ENCODE peak calls at places on chromosomes 3 and 15, in nine cellular contexts. R is AG04450, W is caudate nucleus, X is A549, H is cardiac muscle cell, Y is RWPE2, Z is ascending aorta, V is hepatocyte, E is transverse colon. B is an unnamed sample.

GRCh38 chr15:90895571-90896117 is 7.5 kb upstream of the MAN2A2 start:
- DNase-seq in R (no peak), W (no peak), X (peak), H (no peak), Y (no peak), Z (no peak), V (no peak), E (no peak), B (peak)

GRCh38 chr3:123750659-123751420 is 133.3 kb downstream of the MYLK start:
- DNase-seq in R (peak), W (no peak), X (peak), H (peak), Y (no peak), Z (no peak), V (peak), E (no peak), B (no peak)

GRCh38 chr3:101532783-101533602 is 20.0 kb upstream of the SENP7 start:
- DNase-seq in R (no peak), W (no peak), X (no peak), H (peak), Y (no peak), Z (no peak), V (no peak), E (no peak), B (no peak)

GRCh38 chr3:136078421-136079364 is 113.2 kb downstream of the PPP2R3A start:
- DNase-seq in R (no peak), W (no peak), X (peak), H (peak), Y (no peak), Z (no peak), V (peak), E (no peak), B (peak)

GRCh38 chr3:71487418-71487817 is 96.1 kb downstream of the FOXP1 start:
- DNase-seq in R (no peak), W (no peak), X (no peak), H (no peak), Y (no peak), Z (no peak), V (no peak), E (no peak), B (no peak)

GRCh38 chr3:102599819-102600576 is 165.2 kb downstream of the ZPLD1 start:
- DNase-seq in R (no peak), W (no peak), X (no peak), H (no peak), Y (no peak), Z (no peak), V (no peak), E (no peak), B (no peak)

GRCh38 chr3:160804762-160805161 is 48.7 kb downstream of the PPM1L start:
- DNase-seq in R (no peak), W (no peak), X (no peak), H (peak), Y (no peak), Z (no peak), V (no peak), E (peak), B (peak)

GRCh38 chr3:112132554-112132953 is 494 bp downstream of the GCSAM start:
- DNase-seq in R (no peak), W (no peak), X (no peak), H (no peak), Y (no peak), Z (no peak), V (no peak), E (no peak), B (no peak)

GRCh38 chr3:5052247-5052646 is 69.8 kb upstream of the ARL8B start:
- DNase-seq in R (no peak), W (no peak), X (no peak), H (no peak), Y (no peak), Z (no peak), V (no peak), E (no peak), B (no peak)

GRCh38 chr3:106825962-106826605 is 551.2 kb upstream of the CCDC54 start:
- DNase-seq in R (peak), W (no peak), X (no peak), H (peak), Y (no peak), Z (no peak), V (peak), E (no peak), B (peak)

GRCh38 chr15:72345280-72345679 is 25.3 kb upstream of the CELF6 start:
- DNase-seq in R (no peak), W (no peak), X (no peak), H (no peak), Y (no peak), Z (no peak), V (no peak), E (no peak), B (no peak)

GRCh38 chr3:60399861-60400845 is 851.1 kb downstream of the FHIT start:
- DNase-seq in R (no peak), W (no peak), X (no peak), H (peak), Y (no peak), Z (no peak), V (no peak), E (no peak), B (no peak)

GRCh38 chr3:139552632-139553335 is 13.2 kb upstream of the RBP1 start:
- DNase-seq in R (no peak), W (no peak), X (no peak), H (no peak), Y (no peak), Z (no peak), V (no peak), E (no peak), B (no peak)

GRCh38 chr3:160108357-160108756 is 116.9 kb upstream of the C3orf80 start:
- DNase-seq in R (no peak), W (no peak), X (no peak), H (no peak), Y (no peak), Z (no peak), V (no peak), E (no peak), B (peak)

GRCh38 chr3:72976182-72976825 is 20.3 kb upstream of the PPP4R2 start:
- DNase-seq in R (no peak), W (no peak), X (no peak), H (peak), Y (no peak), Z (no peak), V (no peak), E (no peak), B (no peak)
- H3K27ac ChIP-seq in R (no peak), W (no peak), X (no peak), H (no peak), Y (no peak), Z (no peak), V (peak), E (no peak), B (no peak)

GRCh38 chr3:48470286-48470685 is 23.7 kb downstream of the ATRIP start:
- DNase-seq in R (no peak), W (no peak), X (no peak), H (no peak), Y (no peak), Z (no peak), V (no peak), E (no peak), B (no peak)
- H3K27ac ChIP-seq in R (no peak), W (no peak), X (no peak), H (no peak), Y (peak), Z (peak), V (peak), E (peak), B (no peak)

DNA sequence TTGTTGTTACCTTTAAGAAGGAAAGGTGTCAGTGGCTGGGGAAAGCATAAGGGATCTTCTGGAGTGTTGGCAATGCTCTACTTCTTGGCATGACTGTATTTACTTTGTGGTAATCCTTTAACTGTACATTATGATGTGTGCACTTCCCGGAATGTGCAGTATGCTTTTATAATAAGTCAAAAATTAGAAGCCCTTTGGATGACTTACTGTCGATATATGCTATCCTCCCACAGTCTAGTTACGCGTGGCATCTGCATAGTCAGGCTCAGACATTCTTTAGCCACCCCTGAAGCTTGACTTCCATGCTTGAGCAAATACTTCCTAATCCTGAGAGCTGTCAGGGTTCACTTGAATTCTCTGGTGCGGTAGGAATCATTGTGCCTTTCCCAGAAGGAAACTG is 20.7 kb upstream of the ATP10A start:
- DNase-seq in R (peak), W (no peak), X (peak), H (peak), Y (peak), Z (no peak), V (no peak), E (no peak), B (no peak)
- H3K27ac ChIP-seq in R (no peak), W (no peak), X (peak), H (no peak), Y (peak), Z (no peak), V (no peak), E (no peak), B (no peak)

GRCh38 chr3:40924559-40925058 is 274.7 kb upstream of the CTNNB1 start:
- DNase-seq in R (no peak), W (no peak), X (no peak), H (no peak), Y (no peak), Z (no peak), V (no peak), E (no peak), B (no peak)
- H3K27ac ChIP-seq in R (no peak), W (no peak), X (no peak), H (no peak), Y (no peak), Z (no peak), V (no peak), E (no peak), B (no peak)

DNA sequence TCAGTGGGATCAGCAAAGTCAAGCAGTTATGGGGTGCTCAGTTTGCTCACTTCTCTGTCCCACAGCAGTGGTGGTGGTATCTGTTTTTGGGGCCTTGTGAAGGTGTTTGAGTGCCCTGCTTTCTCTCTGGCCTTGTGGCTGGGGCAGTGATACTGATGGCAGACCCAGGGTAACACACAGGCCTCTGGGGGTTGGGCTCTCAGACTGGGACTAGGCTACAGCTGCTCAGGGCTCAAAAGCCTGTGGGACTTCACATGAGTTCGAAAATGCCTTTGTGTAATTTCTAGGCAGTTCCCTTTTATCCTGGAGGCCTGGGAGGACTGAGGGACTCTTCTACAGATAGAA is 75.3 kb downstream of the STXBP5L start:
- DNase-seq in R (no peak), W (no peak), X (no peak), H (no peak), Y (no peak), Z (no peak), V (no peak), E (no peak), B (no peak)
- H3K27ac ChIP-seq in R (no peak), W (no peak), X (no peak), H (no peak), Y (no peak), Z (no peak), V (no peak), E (no peak), B (no peak)

DNA sequence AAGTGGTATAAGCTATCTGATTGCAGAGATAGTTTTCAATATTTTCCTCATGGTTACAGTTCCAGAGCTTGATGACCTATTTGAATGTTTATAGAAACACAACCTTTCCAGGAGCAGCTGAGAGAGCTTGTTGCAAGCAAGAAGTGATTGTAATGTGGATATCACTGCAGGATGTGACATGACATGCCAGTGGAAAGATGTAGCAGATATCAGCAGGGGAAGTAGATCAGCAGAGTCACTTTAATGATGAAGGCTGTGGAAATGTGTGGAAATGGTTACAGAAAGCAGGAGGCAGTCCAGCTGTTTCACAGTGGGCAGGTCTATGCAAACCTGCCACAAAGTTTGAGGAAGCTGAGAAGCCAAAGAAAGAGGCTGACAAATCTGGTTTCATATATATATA is 21.0 kb downstream of the TMEM158 start:
- DNase-seq in R (no peak), W (no peak), X (no peak), H (peak), Y (no peak), Z (no peak), V (no peak), E (no peak), B (no peak)
- H3K27ac ChIP-seq in R (peak), W (no peak), X (no peak), H (no peak), Y (peak), Z (no peak), V (no peak), E (no peak), B (no peak)

DNA sequence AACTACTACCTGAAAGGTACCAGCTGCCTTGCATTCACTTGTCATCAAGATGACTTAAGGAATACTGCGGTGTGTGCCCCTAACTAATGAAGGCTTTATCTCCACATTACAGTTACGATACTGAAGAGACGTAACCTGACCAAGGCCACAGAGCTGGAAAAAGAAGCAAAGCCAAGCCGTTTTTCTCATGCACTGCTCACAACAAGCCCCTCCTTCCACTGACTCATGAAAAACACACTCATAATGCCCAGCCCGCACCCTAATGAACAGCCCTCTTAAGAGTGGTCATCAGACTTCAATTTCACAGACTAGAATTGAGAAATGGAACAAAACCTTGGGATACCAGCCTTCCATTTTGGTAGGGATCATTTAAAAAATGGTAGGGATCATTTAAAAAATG is 11.6 kb downstream of the PSMD6 start:
- DNase-seq in R (no peak), W (no peak), X (no peak), H (peak), Y (no peak), Z (no peak), V (peak), E (no peak), B (no peak)
- H3K27ac ChIP-seq in R (no peak), W (no peak), X (no peak), H (peak), Y (peak), Z (peak), V (no peak), E (no peak), B (no peak)

DNA sequence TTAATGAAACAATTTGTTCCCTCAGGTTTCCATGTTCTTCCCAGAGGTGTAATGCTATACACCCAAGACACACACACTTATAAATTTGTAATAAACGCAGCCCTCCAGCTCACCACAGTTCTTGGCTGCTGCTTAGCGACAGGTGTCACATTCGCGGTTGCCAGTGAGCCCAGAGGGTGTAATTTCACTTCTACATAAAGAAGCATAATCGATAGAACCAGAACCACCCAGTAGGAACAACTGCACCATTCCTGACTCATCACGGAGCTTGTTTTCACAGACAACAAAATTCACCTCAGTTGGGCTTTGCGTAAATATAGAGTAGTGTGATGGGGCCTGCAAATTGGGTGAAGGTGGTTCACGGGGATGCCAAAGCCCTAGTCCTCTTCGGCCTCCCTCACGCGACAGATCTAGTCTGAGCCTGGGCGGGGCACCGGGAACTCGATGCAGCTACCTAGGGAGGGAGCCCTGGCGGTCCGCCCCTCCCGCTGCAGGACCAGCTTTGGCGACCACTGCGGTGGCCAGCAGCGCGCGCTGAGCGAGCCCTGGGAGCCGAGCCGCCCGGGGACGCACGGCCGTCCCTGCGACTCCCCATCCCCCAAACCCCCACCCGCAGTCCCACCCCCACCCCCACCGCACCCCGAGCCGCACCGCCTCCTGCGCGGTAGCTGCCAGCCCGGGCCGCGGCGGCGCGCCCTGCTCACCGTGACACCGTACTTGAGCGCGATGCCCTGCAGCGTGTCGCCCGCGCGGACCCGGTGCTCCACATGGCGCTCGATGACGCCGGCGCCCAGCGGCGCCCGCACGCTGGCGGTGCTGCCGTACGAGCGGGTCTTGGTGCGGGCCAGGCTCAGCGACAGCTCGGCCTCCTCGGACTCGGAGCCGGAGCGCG is 563 bp downstream of the LYSMD2 start:
- DNase-seq in R (no peak), W (no peak), X (peak), H (peak), Y (no peak), Z (no peak), V (peak), E (peak), B (peak)
- H3K27ac ChIP-seq in R (no peak), W (peak), X (peak), H (no peak), Y (peak), Z (peak), V (no peak), E (peak), B (peak)